ENCODE peak calls at places on chromosomes 11 and 22, in seven cellular contexts. W is cardiac muscle cell, E is IMR-90, G is heart left ventricle, U is GM23248, O is body of pancreas, M is transverse colon. P is an unnamed sample. For H3K4me1, the result is how much of the 10 kb centered on the place peaks cover.

GRCh38 chr11:7969756-7970646 is 4.8 kb upstream of the NLRP10 start:
- DNase-seq in W (no peak), E (no peak), G (no peak), U (no peak), O (no peak), M (no peak), P (no peak)

GRCh38 chr22:20567371-20567847 is 60.0 kb downstream of the MED15 start:
- DNase-seq in W (no peak), E (peak), G (no peak), U (peak), O (peak), M (no peak), P (no peak)

GRCh38 chr11:85685131-85685819 is 720 bp downstream of the CCDC89 start:
- DNase-seq in W (peak), E (peak), G (peak), U (peak), O (no peak), M (no peak), P (peak)

GRCh38 chr11:94017446-94017845 is 3.7 kb upstream of the HEPHL1 start:
- DNase-seq in W (no peak), E (peak), G (no peak), U (peak), O (no peak), M (no peak), P (no peak)

GRCh38 chr11:107996025-107996776 is 12.5 kb upstream of the CUL5 start:
- DNase-seq in W (no peak), E (no peak), G (no peak), U (no peak), O (no peak), M (peak), P (no peak)

GRCh38 chr22:39634530-39635399 is 64.2 kb downstream of the CACNA1I start:
- DNase-seq in W (no peak), E (peak), G (no peak), U (peak), O (peak), M (peak), P (peak)

GRCh38 chr11:67615455-67616430 is 9.0 kb downstream of the NDUFV1 start:
- DNase-seq in W (peak), E (no peak), G (no peak), U (peak), O (peak), M (peak), P (peak)

GRCh38 chr11:10606536-10607208 is 38.2 kb upstream of the LYVE1 start:
- DNase-seq in W (no peak), E (peak), G (no peak), U (peak), O (no peak), M (no peak), P (no peak)

GRCh38 chr22:32487021-32487420 is 12.4 kb downstream of the FBXO7 start:
- DNase-seq in W (no peak), E (no peak), G (no peak), U (no peak), O (no peak), M (no peak), P (no peak)

GRCh38 chr11:86571273-86571948 is 101.0 kb downstream of the ME3 start:
- DNase-seq in W (peak), E (no peak), G (no peak), U (no peak), O (no peak), M (peak), P (peak)

GRCh38 chr22:24289138-24289537 is 18.5 kb downstream of the SPECC1L start:
- DNase-seq in W (peak), E (peak), G (no peak), U (peak), O (no peak), M (no peak), P (no peak)
- H3K4me1 ChIP-seq in W (under half), E (under half), G (half or more), U (half or more), O (half or more), M (half or more), P (under half)

GRCh38 chr11:73331138-73331916 is 23.3 kb downstream of the ARHGEF17 start:
- DNase-seq in W (peak), E (peak), G (no peak), U (no peak), O (peak), M (no peak), P (no peak)

GRCh38 chr11:73333173-73333572 is 25.1 kb downstream of the ARHGEF17 start:
- DNase-seq in W (no peak), E (no peak), G (no peak), U (no peak), O (no peak), M (no peak), P (no peak)

GRCh38 chr11:73335204-73335923 is 27.3 kb downstream of the ARHGEF17 start:
- DNase-seq in W (peak), E (peak), G (peak), U (peak), O (peak), M (peak), P (peak)

GRCh38 chr11:73333626-73334199 is 25.6 kb downstream of the ARHGEF17 start:
- DNase-seq in W (no peak), E (no peak), G (no peak), U (no peak), O (no peak), M (no peak), P (no peak)

GRCh38 chr11:73334244-73335203 is 26.4 kb downstream of the ARHGEF17 start:
- DNase-seq in W (peak), E (peak), G (peak), U (peak), O (peak), M (peak), P (peak)
- H3K4me1 ChIP-seq in W (half or more), E (under half), G (half or more), U (under half), O (under half), M (half or more), P (under half)

DNA sequence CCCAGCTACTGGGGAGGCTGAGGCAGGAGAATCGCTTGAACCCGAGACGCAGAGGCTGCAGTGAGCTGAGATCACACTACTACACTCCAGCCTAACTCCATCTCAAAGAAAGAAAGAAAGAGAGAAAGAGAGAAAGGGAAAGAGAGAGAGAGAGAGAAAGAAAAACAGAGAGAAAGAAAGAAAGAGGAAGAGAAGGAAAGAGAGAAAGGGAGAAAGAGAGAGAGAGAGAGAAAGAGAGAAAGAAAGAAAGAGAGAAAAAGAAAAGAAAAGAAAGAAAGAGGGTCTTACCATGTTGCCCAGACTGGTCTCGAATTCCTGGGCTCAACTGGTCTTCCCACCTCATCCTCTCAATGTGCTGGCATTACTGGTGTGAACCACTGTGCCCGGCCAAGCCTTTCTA is 22.3 kb downstream of the FBLN1 start:
- DNase-seq in W (no peak), E (no peak), G (no peak), U (no peak), O (no peak), M (no peak), P (no peak)
- H3K4me1 ChIP-seq in W (under half), E (under half), G (under half), U (under half), O (under half), M (under half), P (under half)

GRCh38 chr11:9567401-9567800 is 6.1 kb upstream of the WEE1 start:
- DNase-seq in W (no peak), E (no peak), G (no peak), U (no peak), O (no peak), M (no peak), P (no peak)
- H3K4me1 ChIP-seq in W (under half), E (under half), G (under half), U (under half), O (under half), M (half or more), P (under half)